ENCODE peak calls at places on chromosomes 11 and 22, in five cellular contexts. G is breast epithelium, N is osteoblast, M is transverse colon, D is cardiac muscle cell. V is an unnamed sample.

GRCh38 chr22:25899566-25899965 is 157.6 kb downstream of the MYO18B start:
- DNase-seq in M (no peak), G (no peak), D (no peak), N (no peak), V (no peak)

GRCh38 chr11:35390737-35391682 is 28.3 kb downstream of the SLC1A2 start:
- DNase-seq in N (no peak), G (peak), M (peak), D (peak), V (no peak)

GRCh38 chr11:32131321-32131720 is 40.4 kb downstream of the RCN1 start:
- DNase-seq in G (no peak), N (no peak), D (peak), M (no peak), V (no peak)

GRCh38 chr11:119780264-119780953 is 51.4 kb upstream of the NECTIN1 start:
- DNase-seq in N (no peak), D (peak), M (no peak), G (peak), V (no peak)

GRCh38 chr22:38735465-38736256 is 20.1 kb downstream of the SUN2 start:
- DNase-seq in G (no peak), D (no peak), N (peak), M (no peak), V (no peak)

GRCh38 chr22:30310881-30311771 is 15.6 kb downstream of the TBC1D10A start:
- DNase-seq in D (peak), M (peak), G (peak), N (peak), V (no peak)

GRCh38 chr11:44766112-44766971 is 39.6 kb downstream of the TSPAN18 start:
- DNase-seq in M (no peak), N (peak), G (no peak), D (peak), V (no peak)

GRCh38 chr11:13962562-13963168 is at the start of gene SPON1:
- DNase-seq in N (no peak), M (peak), G (no peak), D (peak), V (no peak)

GRCh38 chr11:10456519-10456918 is 1.5 kb downstream of the AMPD3 start:
- DNase-seq in N (no peak), M (no peak), G (no peak), D (peak), V (no peak)

GRCh38 chr22:24153353-24153752 is 27.9 kb upstream of the SUSD2 start:
- DNase-seq in G (no peak), N (no peak), M (peak), D (peak), V (no peak)

GRCh38 chr22:47309946-47310345 is 547.5 kb downstream of the TBC1D22A start:
- DNase-seq in N (peak), G (no peak), M (no peak), D (no peak), V (no peak)

GRCh38 chr22:36084717-36085116 is 56.1 kb upstream of the RBFOX2 start:
- DNase-seq in N (peak), D (no peak), M (no peak), G (no peak), V (no peak)

GRCh38 chr11:122661182-122661945 is 5.8 kb downstream of the UBASH3B start:
- DNase-seq in D (no peak), G (no peak), M (no peak), N (no peak), V (no peak)

GRCh38 chr11:117907276-117908110 is 21.7 kb downstream of the TMPRSS13 start:
- DNase-seq in N (peak), D (peak), G (peak), M (peak), V (peak)

GRCh38 chr11:30358569-30358968 is 35.7 kb downstream of the ARL14EP start:
- DNase-seq in M (no peak), D (no peak), N (peak), G (no peak), V (no peak)

GRCh38 chr22:45210577-45211431 is 29.9 kb downstream of the KIAA0930 start:
- DNase-seq in N (no peak), D (no peak), M (no peak), G (no peak), V (no peak)

GRCh38 chr22:44638966-44639739 is 62.9 kb upstream of the PRR5 start:
- DNase-seq in N (peak), M (no peak), D (peak), G (peak), V (no peak)

GRCh38 chr11:45150301-45150700 is 3.9 kb downstream of the PRDM11 start:
- DNase-seq in D (no peak), G (no peak), M (no peak), N (no peak), V (no peak)

GRCh38 chr22:40922484-40923303 is 28.5 kb upstream of the RBX1 start:
- DNase-seq in M (no peak), D (peak), G (no peak), N (no peak), V (peak)

GRCh38 chr11:85021066-85021465 is 606.1 kb downstream of the DLG2 start:
- DNase-seq in M (no peak), G (no peak), D (no peak), N (no peak), V (no peak)

GRCh38 chr11:93504110-93505095 is 38.8 kb downstream of the SMCO4 start:
- DNase-seq in D (no peak), G (no peak), M (no peak), N (no peak), V (no peak)

GRCh38 chr11:76803811-76804600 is 20.9 kb downstream of the TSKU start:
- DNase-seq in D (peak), M (no peak), N (peak), G (no peak), V (no peak)

GRCh38 chr11:32154275-32154674 is 63.4 kb downstream of the RCN1 start:
- DNase-seq in N (no peak), D (peak), M (no peak), G (no peak), V (no peak)

GRCh38 chr11:43359432-43359818 is 705 bp downstream of the TTC17 start:
- DNase-seq in D (peak), M (peak), G (no peak), N (no peak), V (no peak)

GRCh38 chr11:43067681-43068080 is 244.1 kb upstream of the API5 start:
- DNase-seq in G (no peak), N (no peak), D (no peak), M (no peak), V (no peak)

GRCh38 chr22:29139965-29140782 is 65.5 kb upstream of the EMID1 start:
- DNase-seq in N (no peak), G (no peak), M (no peak), D (peak), V (no peak)

GRCh38 chr11:118914178-118914918 is 11.4 kb downstream of the BCL9L start:
- DNase-seq in M (peak), N (peak), G (peak), D (peak), V (no peak)

GRCh38 chr22:50526849-50527801 is 1.7 kb upstream of the SCO2 start:
- DNase-seq in N (peak), D (peak), M (peak), G (peak), V (no peak)

GRCh38 chr11:13635804-13636203 is 32.7 kb upstream of the FAR1 start:
- DNase-seq in G (no peak), N (no peak), M (no peak), D (no peak), V (no peak)

GRCh38 chr22:28023774-28024173 is 104.7 kb upstream of the PITPNB start:
- DNase-seq in G (no peak), N (peak), D (no peak), M (no peak), V (no peak)

GRCh38 chr11:78420796-78421209 is 3.2 kb upstream of the GAB2 start:
- DNase-seq in D (peak), G (peak), M (peak), N (peak), V (no peak)

GRCh38 chr11:16034074-16034473 is 322.3 kb downstream of the SOX6 start:
- DNase-seq in D (peak), M (no peak), G (no peak), N (no peak), V (no peak)

GRCh38 chr11:102761646-102762238 is 18.7 kb downstream of the MMP10 start:
- DNase-seq in G (no peak), N (no peak), D (no peak), M (no peak), V (no peak)

DNA sequence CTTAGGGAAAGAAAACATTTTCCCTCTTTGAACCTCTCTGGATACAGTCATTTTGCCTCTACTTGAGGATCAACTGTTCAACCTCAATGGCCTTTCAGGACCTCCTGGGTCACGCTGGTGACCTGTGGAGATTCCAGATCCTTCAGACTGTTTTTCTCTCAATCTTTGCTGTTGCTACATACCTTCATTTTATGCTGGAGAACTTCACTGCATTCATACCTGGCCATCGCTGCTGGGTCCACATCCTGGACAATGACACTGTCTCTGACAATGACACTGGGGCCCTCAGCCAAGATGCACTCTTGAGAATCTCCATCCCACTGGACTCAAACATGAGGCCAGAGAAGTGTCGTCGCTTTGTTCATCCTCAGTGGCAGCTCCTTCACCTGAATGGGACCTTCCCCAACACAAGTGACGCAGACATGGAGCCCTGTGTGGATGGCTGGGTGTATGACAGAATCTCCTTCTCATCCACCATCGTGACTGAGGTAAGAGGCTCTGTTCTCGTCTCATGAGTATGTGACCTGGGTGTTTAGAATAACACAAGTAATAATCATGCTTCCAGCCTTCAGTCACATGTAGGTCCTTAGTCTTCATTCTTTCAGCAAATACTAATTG is 495 bp downstream of the SLC22A9 start:
- DNase-seq in G (no peak), N (peak), D (no peak), M (no peak), V (no peak)
- H3K27ac ChIP-seq in G (no peak), N (no peak), D (no peak), M (no peak), V (no peak)

DNA sequence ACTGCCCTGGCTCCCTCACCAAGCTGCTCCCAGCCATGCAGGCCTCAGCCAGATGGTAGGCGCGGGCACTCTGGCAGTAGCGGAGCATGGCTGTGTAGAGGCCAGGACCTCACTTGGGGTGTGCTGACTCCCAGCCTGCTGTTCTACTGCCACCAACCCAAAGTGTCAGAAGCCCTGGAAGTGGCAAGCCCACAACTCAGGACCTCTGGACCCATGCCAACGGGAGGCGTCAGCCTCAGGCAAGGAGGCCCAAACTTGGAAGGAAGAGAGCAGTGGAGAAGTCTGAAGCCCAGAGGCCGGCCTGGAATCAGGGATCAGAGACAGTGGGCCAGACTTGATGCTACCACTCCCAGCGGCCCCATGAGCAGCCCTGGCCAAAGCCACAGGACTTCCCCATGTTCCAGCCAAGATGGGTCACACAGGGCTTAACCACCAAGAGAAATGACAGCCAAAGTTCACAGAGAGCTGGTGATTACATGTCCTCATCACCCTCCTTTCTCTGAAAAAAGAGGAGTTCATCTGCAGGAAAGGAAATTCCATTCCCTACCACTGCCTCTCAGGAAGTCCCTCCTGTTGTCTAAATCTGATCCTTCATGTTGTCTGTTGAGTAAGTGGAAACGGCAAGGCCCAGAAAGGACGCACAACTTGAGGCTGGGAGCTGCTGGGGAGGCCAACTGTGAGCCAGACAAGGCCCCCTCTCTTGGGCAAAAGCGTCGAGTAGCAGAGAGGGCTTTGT is 4.4 kb downstream of the ARRB1 start:
- DNase-seq in M (no peak), D (peak), N (peak), G (no peak), V (no peak)
- H3K4me3 ChIP-seq in M (no peak), D (no peak), N (no peak), G (no peak), V (no peak)

DNA sequence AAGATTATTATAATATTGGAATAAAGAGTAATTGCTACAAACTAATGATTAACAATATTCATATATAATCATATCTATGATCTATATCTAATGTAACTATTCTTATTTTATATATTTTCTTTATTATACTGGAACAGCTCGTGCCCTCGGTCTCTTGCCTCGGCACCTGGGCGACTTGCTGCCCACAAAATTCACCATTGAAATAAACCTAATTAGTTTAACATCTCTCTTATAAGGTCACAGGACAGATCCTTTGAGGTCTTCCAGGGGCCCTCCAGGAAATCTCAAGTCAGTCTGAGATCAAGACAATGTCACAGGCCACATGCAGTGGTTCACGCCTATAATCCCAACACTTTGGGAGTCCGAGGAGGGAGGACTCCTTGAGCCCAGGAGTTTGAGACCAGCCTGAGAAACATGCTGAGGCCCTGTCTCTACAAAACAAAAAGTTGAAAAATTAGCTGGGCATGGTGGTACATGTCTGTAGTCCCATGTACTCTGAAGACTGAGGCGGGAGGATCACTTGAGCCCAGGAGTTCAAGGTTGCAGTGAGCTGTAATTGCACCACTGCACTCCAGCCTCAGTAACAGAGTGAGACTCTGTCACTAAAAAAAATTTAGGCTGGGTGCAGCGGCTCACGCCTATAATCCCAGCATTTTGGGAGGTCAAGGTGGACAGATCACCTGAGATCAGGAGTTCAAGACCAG is 6.6 kb upstream of the TXNRD2 start:
- DNase-seq in G (no peak), N (no peak), M (no peak), D (no peak), V (no peak)
- H3K27ac ChIP-seq in G (no peak), N (peak), M (peak), D (no peak), V (no peak)

DNA sequence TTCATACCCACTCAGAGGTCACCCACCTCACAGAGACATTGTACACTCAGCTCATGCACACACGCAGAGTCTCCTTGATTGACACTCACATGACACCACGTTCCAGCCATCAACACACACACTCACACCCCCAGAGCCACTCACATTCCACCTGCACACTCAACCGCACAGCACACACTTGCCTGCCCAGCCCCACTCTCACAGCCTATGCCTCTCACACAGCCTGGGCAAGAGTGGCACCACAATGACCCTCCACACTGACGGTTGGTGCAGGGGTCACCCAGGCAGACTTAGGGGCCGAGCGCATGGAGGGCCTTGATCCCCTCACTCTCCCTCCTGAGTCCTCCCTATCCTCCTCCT is 2.2 kb downstream of the SPI1 start:
- DNase-seq in N (peak), M (no peak), D (no peak), G (no peak), V (no peak)
- H3K4me3 ChIP-seq in N (no peak), M (peak), D (no peak), G (peak), V (no peak)

GRCh38 chr11:120911943-120912342 is 112.0 kb upstream of the TBCEL start:
- DNase-seq in N (no peak), D (no peak), M (no peak), G (no peak), V (no peak)

GRCh38 chr11:120912915-120913314 is 111.0 kb upstream of the TBCEL start:
- DNase-seq in D (no peak), M (no peak), N (no peak), G (no peak), V (no peak)

GRCh38 chr11:120917536-120918239 is 106.2 kb upstream of the TBCEL start:
- DNase-seq in M (no peak), N (no peak), G (peak), D (no peak), V (no peak)

GRCh38 chr11:120912504-120912903 is 111.4 kb upstream of the TBCEL start:
- DNase-seq in G (no peak), M (no peak), N (peak), D (peak), V (peak)

GRCh38 chr11:120914021-120914420 is 109.9 kb upstream of the TBCEL start:
- DNase-seq in D (no peak), G (no peak), N (no peak), M (no peak), V (no peak)
- H3K27ac ChIP-seq in D (no peak), G (no peak), N (no peak), M (no peak), V (no peak)

DNA sequence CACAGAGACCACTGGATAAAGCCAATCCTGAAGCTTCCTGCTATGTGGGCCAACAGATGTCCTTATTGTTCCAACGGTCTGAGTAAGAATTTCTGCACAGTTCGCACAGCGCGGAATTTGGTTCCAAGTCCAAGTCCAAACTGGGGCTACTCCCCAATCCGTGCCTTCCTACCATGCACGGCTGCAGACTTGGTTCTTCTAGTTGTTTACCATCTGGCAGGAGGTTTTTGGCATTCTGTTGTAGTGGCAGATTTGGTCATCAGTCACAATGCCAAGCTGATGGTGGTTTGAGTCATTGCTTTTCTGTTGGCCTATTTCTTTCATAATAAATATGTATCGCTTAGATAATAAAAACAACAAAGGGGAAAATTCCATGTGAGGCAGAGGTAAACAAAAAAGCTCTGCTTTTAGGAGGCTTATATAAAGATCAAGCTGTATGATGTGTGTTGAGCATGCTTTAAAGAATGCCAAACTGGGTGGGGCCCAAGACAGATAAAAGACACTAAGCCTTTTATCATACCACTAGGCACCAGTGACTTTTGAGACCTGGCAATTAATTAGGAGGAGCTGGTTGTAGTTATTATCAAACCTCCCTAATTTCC is 52.5 kb upstream of the SYN3 start:
- DNase-seq in G (no peak), M (no peak), D (no peak), N (peak), V (no peak)
- H3K4me3 ChIP-seq in G (no peak), M (no peak), D (no peak), N (no peak), V (no peak)

GRCh38 chr11:115678942-115679341 is 174.7 kb upstream of the CADM1 start:
- DNase-seq in N (no peak), M (peak), G (no peak), D (peak), V (no peak)

GRCh38 chr11:115677190-115677589 is 173.0 kb upstream of the CADM1 start:
- DNase-seq in D (no peak), N (no peak), M (no peak), G (no peak), V (no peak)

GRCh38 chr11:115676206-115676605 is 172.0 kb upstream of the CADM1 start:
- DNase-seq in G (no peak), M (no peak), N (no peak), D (no peak), V (no peak)

GRCh38 chr11:115674831-115675230 is 170.6 kb upstream of the CADM1 start:
- DNase-seq in D (no peak), G (no peak), M (no peak), N (no peak), V (no peak)

GRCh38 chr11:115676768-115677167 is 172.6 kb upstream of the CADM1 start:
- DNase-seq in M (no peak), G (no peak), N (no peak), D (peak), V (no peak)
- H3K27ac ChIP-seq in M (no peak), G (no peak), N (no peak), D (no peak), V (no peak)

GRCh38 chr11:67732045-67732787 is 57.8 kb upstream of the ALDH3B2 start:
- DNase-seq in G (peak), N (peak), M (no peak), D (no peak), V (no peak)
- H3K4me3 ChIP-seq in G (peak), N (no peak), M (peak), D (peak), V (peak)

GRCh38 chr11:9386086-9386485 is 1.6 kb downstream of the IPO7 start:
- DNase-seq in G (no peak), D (no peak), N (peak), M (no peak), V (no peak)
- H3K27ac ChIP-seq in G (no peak), D (peak), N (peak), M (peak), V (no peak)

V was measured in iPS DF 6.9.